ENCODE peak calls at places on chromosome 14, in nine cellular contexts. N is T-helper 1 cell; Q is endothelial cell; C is neuronal stem cell; K is fibroblast of the aortic adventitia; G is activated CD4-positive, alpha-beta T cell treated with anti-CD3 and anti-CD28 coated beads, Interleukin-2, amount 50 U/mL, for 1 hour; Y is AG08395; I is A549; W is mucosa of gallbladder. R is an unnamed sample.

GRCh38 chr14:58299665-58300202 is 1.4 kb downstream of the ARID4A start:
- DNase-seq in N (no peak), Q (no peak), C (no peak), K (peak; percentile 18), G (no peak), Y (no peak), I (no peak), W (no peak), R (peak; percentile 5)

GRCh38 chr14:69081271-69081670 is 71.6 kb downstream of the DCAF5 start:
- DNase-seq in N (no peak), Q (no peak), C (no peak), K (no peak), G (no peak), Y (no peak), I (no peak), W (no peak), R (no peak)

GRCh38 chr14:106790189-106791036 is 1264.0 kb downstream of the TMEM121 start:
- DNase-seq in N (peak; percentile 63), Q (no peak), C (no peak), K (no peak), G (peak; percentile 67), Y (no peak), I (peak; percentile 25), W (peak; percentile 64), R (peak; percentile 77)

GRCh38 chr14:70080081-70080480 is 108.7 kb downstream of the SLC8A3 start:
- DNase-seq in N (no peak), Q (no peak), C (no peak), K (no peak), G (no peak), Y (no peak), I (no peak), W (no peak), R (no peak)

GRCh38 chr14:77249286-77249685 is 21.7 kb downstream of the NGB start:
- DNase-seq in N (no peak), Q (no peak), C (no peak), K (no peak), G (no peak), Y (no peak), I (no peak), W (no peak), R (no peak)

GRCh38 chr14:100955201-100955600 is 51.7 kb upstream of the RTL1 start:
- DNase-seq in N (no peak), Q (no peak), C (no peak), K (peak; percentile 23), G (no peak), Y (peak; percentile 41), I (peak; percentile 3), W (no peak), R (no peak)

GRCh38 chr14:93707475-93707874 is 80.8 kb downstream of the PRIMA1 start:
- DNase-seq in N (no peak), Q (no peak), C (no peak), K (no peak), G (no peak), Y (no peak), I (no peak), W (no peak), R (no peak)

GRCh38 chr14:52175982-52176502 is 91.5 kb upstream of the PTGDR start:
- DNase-seq in N (no peak), Q (no peak), C (no peak), K (no peak), G (no peak), Y (no peak), I (no peak), W (peak; percentile 12), R (peak; percentile 51)

GRCh38 chr14:65226824-65227604 is 124.7 kb upstream of the MAX start:
- DNase-seq in N (no peak), Q (no peak), C (no peak), K (peak; percentile 81), G (no peak), Y (peak; percentile 53), I (no peak), W (peak; percentile 54), R (no peak)

GRCh38 chr14:57244103-57244502 is 24.6 kb downstream of the EXOC5 start:
- DNase-seq in N (no peak), Q (no peak), C (no peak), K (peak; percentile 7), G (no peak), Y (no peak), I (no peak), W (no peak), R (no peak)

GRCh38 chr14:34713681-34714319 is 593 bp downstream of the CFL2 start:
- DNase-seq in N (no peak), Q (no peak), C (peak; percentile 21), K (peak; percentile 78), G (peak; percentile 6), Y (peak; percentile 56), I (no peak), W (peak; percentile 23), R (peak; percentile 19)

GRCh38 chr14:96189288-96189711 is 15.3 kb upstream of the BDKRB2 start:
- DNase-seq in N (no peak), Q (no peak), C (no peak), K (peak; percentile 47), G (no peak), Y (peak; percentile 88), I (no peak), W (no peak), R (no peak)

GRCh38 chr14:100714205-100714781 is 12.4 kb upstream of the DLK1 start:
- DNase-seq in N (no peak), Q (no peak), C (no peak), K (no peak), G (no peak), Y (peak; percentile 33), I (no peak), W (no peak), R (peak; percentile 85)

GRCh38 chr14:49861923-49862673 is 9.5 kb upstream of the NEMF start:
- DNase-seq in N (peak; percentile 73), Q (peak; percentile 77), C (peak; percentile 93), K (peak; percentile 94), G (peak; percentile 83), Y (peak; percentile 63), I (peak; percentile 56), W (peak; percentile 90), R (peak; percentile 67)

GRCh38 chr14:48690349-48690748 is 895.8 kb downstream of the RPS29 start:
- DNase-seq in N (no peak), Q (no peak), C (no peak), K (no peak), G (no peak), Y (no peak), I (no peak), W (no peak), R (no peak)

GRCh38 chr14:72559669-72560068 is 334.2 kb downstream of the DPF3 start:
- DNase-seq in N (no peak), Q (no peak), C (no peak), K (no peak), G (no peak), Y (no peak), I (no peak), W (no peak), R (no peak)

GRCh38 chr14:89219056-89219455 is 198.0 kb downstream of the FOXN3 start:
- DNase-seq in N (no peak), Q (no peak), C (no peak), K (no peak), G (no peak), Y (no peak), I (no peak), W (no peak), R (no peak)

R was measured in germinal center.